ENCODE peak calls at places on chromosomes 4 and X, in six cellular contexts. One of them, this sample, is unnamed.

GRCh38 chr4:42570221-42570620 is 86.7 kb downstream of the ATP8A1 start:
- DNase-seq in HCT116: no peak
- DNase-seq in K562: no peak
- DNase-seq in HepG2: no peak
- DNase-seq in H1: no peak
- DNase-seq in GM12878: no peak
- DNase-seq in this sample: no peak

GRCh38 chrX:108726748-108727147 is 9.6 kb downstream of the IRS4 start:
- DNase-seq in HCT116: no peak
- DNase-seq in K562: no peak
- DNase-seq in HepG2: no peak
- DNase-seq in H1: no peak
- DNase-seq in GM12878: no peak
- DNase-seq in this sample: no peak

GRCh38 chr4:140790765-140791164 is 34.6 kb upstream of the TBC1D9 start:
- DNase-seq in HCT116: no peak
- DNase-seq in K562: no peak
- DNase-seq in HepG2: no peak
- DNase-seq in H1: no peak
- DNase-seq in GM12878: peak; percentile 86
- DNase-seq in this sample: no peak

GRCh38 chr4:7974425-7974824 is 34.8 kb upstream of the AFAP1 start:
- DNase-seq in HCT116: no peak
- DNase-seq in K562: no peak
- DNase-seq in HepG2: no peak
- DNase-seq in H1: no peak
- DNase-seq in GM12878: no peak
- DNase-seq in this sample: no peak

GRCh38 chr4:1748465-1748995 is 27.2 kb downstream of the TACC3 start:
- DNase-seq in HCT116: peak; percentile 44
- DNase-seq in K562: peak; percentile 92
- DNase-seq in HepG2: peak; percentile 59
- DNase-seq in H1: peak; percentile 96
- DNase-seq in GM12878: no peak
- DNase-seq in this sample: peak; percentile 74

GRCh38 chr4:75490155-75490554 is 24.0 kb downstream of the RCHY1 start:
- DNase-seq in HCT116: no peak
- DNase-seq in K562: no peak
- DNase-seq in HepG2: no peak
- DNase-seq in H1: no peak
- DNase-seq in GM12878: no peak
- DNase-seq in this sample: no peak

GRCh38 chr4:136900706-136901105 is 631.6 kb downstream of the PCDH18 start:
- DNase-seq in HCT116: no peak
- DNase-seq in K562: no peak
- DNase-seq in HepG2: no peak
- DNase-seq in H1: no peak
- DNase-seq in GM12878: no peak
- DNase-seq in this sample: no peak

GRCh38 chr4:1318046-1318375 is 28.3 kb downstream of the MAEA start:
- DNase-seq in HCT116: no peak
- DNase-seq in K562: no peak
- DNase-seq in HepG2: no peak
- DNase-seq in H1: no peak
- DNase-seq in GM12878: no peak
- DNase-seq in this sample: no peak

GRCh38 chr4:110799171-110799570 is 176.3 kb upstream of the PITX2 start:
- DNase-seq in HCT116: no peak
- DNase-seq in K562: no peak
- DNase-seq in HepG2: no peak
- DNase-seq in H1: no peak
- DNase-seq in GM12878: no peak
- DNase-seq in this sample: no peak

GRCh38 chr4:83782591-83782990 is 246.7 kb downstream of the GPAT3 start:
- DNase-seq in HCT116: peak; percentile 46
- DNase-seq in K562: no peak
- DNase-seq in HepG2: no peak
- DNase-seq in H1: no peak
- DNase-seq in GM12878: no peak
- DNase-seq in this sample: no peak

GRCh38 chr4:1770245-1770644 is 22.8 kb upstream of the FGFR3 start:
- DNase-seq in HCT116: no peak
- DNase-seq in K562: no peak
- DNase-seq in HepG2: no peak
- DNase-seq in H1: no peak
- DNase-seq in GM12878: no peak
- DNase-seq in this sample: no peak

GRCh38 chr4:88747351-88747750 is 49.7 kb upstream of the NAP1L5 start:
- DNase-seq in HCT116: no peak
- DNase-seq in K562: no peak
- DNase-seq in HepG2: no peak
- DNase-seq in H1: no peak
- DNase-seq in GM12878: no peak
- DNase-seq in this sample: no peak

GRCh38 chrX:39729834-39730670 is 367.7 kb downstream of the BCOR start:
- DNase-seq in HCT116: no peak
- DNase-seq in K562: peak; percentile 67
- DNase-seq in HepG2: no peak
- DNase-seq in H1: peak; percentile 51
- DNase-seq in GM12878: no peak
- DNase-seq in this sample: peak; percentile 47

GRCh38 chr4:151104621-151105020 is 5.2 kb downstream of the RPS3A start:
- DNase-seq in HCT116: no peak
- DNase-seq in K562: no peak
- DNase-seq in HepG2: no peak
- DNase-seq in H1: no peak
- DNase-seq in GM12878: no peak
- DNase-seq in this sample: no peak

GRCh38 chr4:151110236-151110635 is 10.8 kb downstream of the RPS3A start:
- DNase-seq in HCT116: no peak
- DNase-seq in K562: no peak
- DNase-seq in HepG2: no peak
- DNase-seq in H1: no peak
- DNase-seq in GM12878: no peak
- DNase-seq in this sample: no peak

GRCh38 chr4:151107063-151107462 is 7.6 kb downstream of the RPS3A start:
- DNase-seq in HCT116: no peak
- DNase-seq in K562: no peak
- DNase-seq in HepG2: no peak
- DNase-seq in H1: no peak
- DNase-seq in GM12878: no peak
- DNase-seq in this sample: no peak

GRCh38 chr4:151103758-151104157 is 4.3 kb downstream of the RPS3A start:
- DNase-seq in HCT116: no peak
- DNase-seq in K562: no peak
- DNase-seq in HepG2: no peak
- DNase-seq in H1: no peak
- DNase-seq in GM12878: no peak
- DNase-seq in this sample: no peak

GRCh38 chr4:151105454-151106032 is 6.1 kb downstream of the RPS3A start:
- DNase-seq in HCT116: no peak
- DNase-seq in K562: no peak
- DNase-seq in HepG2: no peak
- DNase-seq in H1: no peak
- DNase-seq in GM12878: no peak
- DNase-seq in this sample: no peak
- H3K9ac ChIP-seq in HCT116: no peak overlapping the region
- H3K9ac ChIP-seq in K562: no peak overlapping the region
- H3K9ac ChIP-seq in HepG2: no peak overlapping the region
- H3K9ac ChIP-seq in H1: no peak overlapping the region
- H3K9ac ChIP-seq in GM12878: no peak overlapping the region
- H3K9ac ChIP-seq in this sample: no peak overlapping the region

GRCh38 chrX:10981491-10981890 is 129.6 kb upstream of the HCCS start:
- DNase-seq in HCT116: no peak
- DNase-seq in K562: no peak
- DNase-seq in HepG2: peak; percentile 56
- DNase-seq in H1: no peak
- DNase-seq in GM12878: no peak
- DNase-seq in this sample: no peak

GRCh38 chrX:10986616-10987015 is 124.5 kb upstream of the HCCS start:
- DNase-seq in HCT116: no peak
- DNase-seq in K562: no peak
- DNase-seq in HepG2: no peak
- DNase-seq in H1: no peak
- DNase-seq in GM12878: no peak
- DNase-seq in this sample: no peak

GRCh38 chrX:10984213-10984612 is 126.9 kb upstream of the HCCS start:
- DNase-seq in HCT116: no peak
- DNase-seq in K562: no peak
- DNase-seq in HepG2: peak; percentile 12
- DNase-seq in H1: no peak
- DNase-seq in GM12878: no peak
- DNase-seq in this sample: no peak

GRCh38 chrX:10979956-10980355 is 131.2 kb upstream of the HCCS start:
- DNase-seq in HCT116: no peak
- DNase-seq in K562: no peak
- DNase-seq in HepG2: no peak
- DNase-seq in H1: no peak
- DNase-seq in GM12878: no peak
- DNase-seq in this sample: no peak

DNA sequence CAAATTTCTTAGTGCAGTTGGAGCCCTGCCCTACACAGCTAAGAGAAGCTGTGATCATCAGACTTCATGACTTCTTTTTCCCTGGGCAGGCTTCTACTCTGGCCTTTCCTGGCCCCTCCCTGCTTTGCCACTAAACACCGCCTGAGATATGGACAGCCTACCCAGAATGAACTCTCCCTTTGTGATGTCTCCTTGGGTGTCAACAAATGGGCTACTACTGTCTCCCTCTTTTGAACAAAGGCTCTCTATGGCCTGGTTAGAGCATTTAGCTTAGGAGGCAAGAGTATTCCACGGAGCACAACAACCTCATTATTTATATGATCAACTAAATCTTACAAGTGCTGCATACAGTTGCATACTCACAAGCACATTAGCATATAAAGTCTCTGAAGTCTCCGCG is 127.6 kb upstream of the HCCS start:
- DNase-seq in HCT116: no peak
- DNase-seq in K562: no peak
- DNase-seq in HepG2: peak; percentile 39
- DNase-seq in H1: no peak
- DNase-seq in GM12878: no peak
- DNase-seq in this sample: no peak
- TF ChIP-seq ZNF274 in HCT116: no peak
- TF ChIP-seq ZNF274 in K562: no peak
- TF ChIP-seq ZNF274 in HepG2: no peak
- TF ChIP-seq ZNF274 in H1: no peak
- TF ChIP-seq ZNF274 in GM12878: no peak
- TF ChIP-seq ZNF274 in this sample: no peak

GRCh38 chr4:99159699-99160098 is 15.6 kb upstream of the ADH4 start:
- DNase-seq in HCT116: no peak
- DNase-seq in K562: no peak
- DNase-seq in HepG2: peak; percentile 20
- DNase-seq in H1: no peak
- DNase-seq in GM12878: no peak
- DNase-seq in this sample: no peak
- H3K4me1 ChIP-seq in HCT116: no peaks in the 10 kb centered on the region
- H3K4me1 ChIP-seq in K562: no peaks in the 10 kb centered on the region
- H3K4me1 ChIP-seq in HepG2: peaks cover 70% of the 10 kb centered on the region
- H3K4me1 ChIP-seq in H1: no peaks in the 10 kb centered on the region
- H3K4me1 ChIP-seq in GM12878: no peaks in the 10 kb centered on the region
- H3K4me1 ChIP-seq in this sample: no peaks in the 10 kb centered on the region

GRCh38 chr4:53378171-53378482 is 686 bp downstream of the FIP1L1 start:
- DNase-seq in HCT116: no peak
- DNase-seq in K562: no peak
- DNase-seq in HepG2: no peak
- DNase-seq in H1: no peak
- DNase-seq in GM12878: no peak
- DNase-seq in this sample: no peak

GRCh38 chr4:53374777-53375258 is 2.6 kb upstream of the FIP1L1 start:
- DNase-seq in HCT116: no peak
- DNase-seq in K562: no peak
- DNase-seq in HepG2: no peak
- DNase-seq in H1: no peak
- DNase-seq in GM12878: no peak
- DNase-seq in this sample: no peak

GRCh38 chr4:53380221-53380620 is 2.8 kb downstream of the FIP1L1 start:
- DNase-seq in HCT116: no peak
- DNase-seq in K562: no peak
- DNase-seq in HepG2: no peak
- DNase-seq in H1: no peak
- DNase-seq in GM12878: no peak
- DNase-seq in this sample: no peak

GRCh38 chr4:53377319-53378170 is at the start of gene FIP1L1:
- DNase-seq in HCT116: peak; percentile 88
- DNase-seq in K562: peak; percentile 97
- DNase-seq in HepG2: peak; percentile 83
- DNase-seq in H1: peak; percentile 98
- DNase-seq in GM12878: peak; percentile 78
- DNase-seq in this sample: peak; percentile 65

GRCh38 chr4:53376900-53377299 is 541 bp upstream of the FIP1L1 start:
- DNase-seq in HCT116: no peak
- DNase-seq in K562: no peak
- DNase-seq in HepG2: no peak
- DNase-seq in H1: no peak
- DNase-seq in GM12878: no peak
- DNase-seq in this sample: no peak
- H3K9ac ChIP-seq in HCT116: peak overlapping the region; percentile 91
- H3K9ac ChIP-seq in K562: peak overlapping the region; percentile 83
- H3K9ac ChIP-seq in HepG2: peak overlapping the region; percentile 93
- H3K9ac ChIP-seq in H1: no peak overlapping the region
- H3K9ac ChIP-seq in GM12878: peak overlapping the region; percentile 79
- H3K9ac ChIP-seq in this sample: no peak overlapping the region

GRCh38 chrX:19990225-19990518 is 689 bp downstream of the BCLAF3 start:
- DNase-seq in HCT116: no peak
- DNase-seq in K562: no peak
- DNase-seq in HepG2: no peak
- DNase-seq in H1: no peak
- DNase-seq in GM12878: no peak
- DNase-seq in this sample: no peak
- TF ChIP-seq ZNF274 in HCT116: no peak
- TF ChIP-seq ZNF274 in K562: no peak
- TF ChIP-seq ZNF274 in HepG2: no peak
- TF ChIP-seq ZNF274 in H1: no peak
- TF ChIP-seq ZNF274 in GM12878: no peak
- TF ChIP-seq ZNF274 in this sample: no peak